ENCODE peak calls at places on chromosomes 2 and 18, in five cellular contexts. D is CD4-positive, CD25-positive, alpha-beta regulatory T cell; I is tibial artery; H is effector memory CD4-positive, alpha-beta T cell; S is neural progenitor cell. E is an unnamed sample. For H3K9me3, the result is how much of the 10 kb centered on the place peaks cover.

GRCh38 chr2:138536302-138536701 is 34.7 kb downstream of the SPOPL start:
- DNase-seq in I (no peak), H (no peak), D (no peak), S (peak), E (no peak)

GRCh38 chr2:80496770-80497169 is 192.2 kb upstream of the LRRTM1 start:
- DNase-seq in H (no peak), D (no peak), I (no peak), S (no peak), E (no peak)

GRCh38 chr2:62292190-62292589 is 96.3 kb downstream of the B3GNT2 start:
- DNase-seq in I (no peak), D (no peak), H (no peak), S (no peak), E (no peak)

GRCh38 chr2:97699765-97700444 is 13.5 kb upstream of the ZAP70 start:
- DNase-seq in S (peak), H (peak), D (peak), I (no peak), E (no peak)

GRCh38 chr2:122831644-122832043 is 1076.2 kb downstream of the TSN start:
- DNase-seq in H (no peak), S (no peak), D (no peak), I (no peak), E (no peak)

GRCh38 chr18:6859676-6860422 is 130.3 kb downstream of the ARHGAP28 start:
- DNase-seq in I (no peak), S (no peak), D (no peak), H (no peak), E (no peak)

GRCh38 chr2:31254237-31255203 is 20.6 kb downstream of the EHD3 start:
- DNase-seq in I (no peak), H (no peak), D (no peak), S (no peak), E (no peak)

GRCh38 chr2:174606336-174606735 is 8.7 kb upstream of the WIPF1 start:
- DNase-seq in S (no peak), H (peak), D (no peak), I (no peak), E (no peak)

GRCh38 chr2:56055405-56055804 is 128.4 kb upstream of the CCDC85A start:
- DNase-seq in I (no peak), H (no peak), S (no peak), D (no peak), E (no peak)

GRCh38 chr18:12036201-12036751 is 55.0 kb downstream of the IMPA2 start:
- DNase-seq in D (no peak), S (no peak), H (no peak), I (no peak), E (no peak)

GRCh38 chr2:45020439-45020838 is 11.2 kb upstream of the SIX2 start:
- DNase-seq in D (no peak), H (no peak), S (no peak), I (no peak), E (no peak)

GRCh38 chr18:74040459-74041332 is 106.9 kb downstream of the FBXO15 start:
- DNase-seq in D (peak), H (peak), I (no peak), S (peak), E (peak)

GRCh38 chr2:46364797-46365457 is 67.7 kb downstream of the EPAS1 start:
- DNase-seq in S (peak), H (no peak), D (peak), I (no peak), E (no peak)

GRCh38 chr2:177314194-177314593 is 49.7 kb upstream of the NFE2L2 start:
- DNase-seq in H (no peak), D (no peak), S (no peak), I (no peak), E (no peak)

DNA sequence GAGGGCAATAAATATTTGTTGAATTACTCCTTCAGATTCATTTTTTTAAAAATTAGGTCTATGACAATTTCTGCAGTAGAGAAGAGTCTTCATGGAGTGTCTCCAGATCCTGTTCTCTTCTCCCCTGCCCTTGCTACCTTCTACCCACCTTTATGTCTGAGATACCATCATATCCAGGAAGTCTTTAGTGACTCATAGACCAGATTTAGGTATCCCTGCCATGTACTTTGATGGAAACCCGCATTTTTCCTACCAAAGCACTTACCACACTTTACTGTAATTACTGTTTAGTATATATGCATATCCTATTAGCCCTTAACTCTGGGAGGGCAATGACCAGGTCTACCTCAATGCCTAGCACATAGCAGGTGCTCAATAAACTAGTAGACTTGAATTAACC is 11.6 kb downstream of the ZNF397 start:
- DNase-seq in H (no peak), D (no peak), S (no peak), I (no peak), E (no peak)
- H3K9me3 ChIP-seq in H (under half), D (under half), S (under half), I (under half), E (under half)

GRCh38 chr2:4168834-4169233 is 465.5 kb downstream of the DCDC2C start:
- DNase-seq in H (no peak), S (no peak), I (no peak), D (no peak), E (no peak)
- H3K9me3 ChIP-seq in H (under half), S (under half), I (under half), D (under half), E (under half)

GRCh38 chr2:74792282-74792681 is 41.6 kb upstream of the HK2 start:
- DNase-seq in I (no peak), S (no peak), H (no peak), D (no peak), E (no peak)

DNA sequence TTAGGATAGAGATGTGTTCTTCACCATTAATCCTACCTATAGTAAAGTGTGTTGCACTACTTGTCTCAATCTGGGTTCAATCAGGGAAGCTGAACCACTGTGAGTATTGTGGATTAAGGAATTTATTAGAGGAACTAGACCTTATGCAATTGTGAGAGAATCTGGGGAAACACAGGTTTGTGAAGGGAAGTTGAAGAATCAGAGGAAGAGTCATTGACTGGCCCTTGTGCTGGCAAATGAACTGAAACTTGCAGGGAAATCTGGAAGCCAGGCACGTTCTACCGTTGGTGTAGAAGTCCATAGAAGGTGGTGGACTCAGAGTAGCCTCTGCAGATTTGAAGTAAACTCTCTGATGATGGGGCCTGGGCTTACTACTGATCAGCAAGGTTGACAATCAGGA is 44.6 kb upstream of the HK2 start:
- DNase-seq in H (no peak), D (no peak), S (no peak), I (no peak), E (no peak)
- H3K9me3 ChIP-seq in H (under half), D (under half), S (under half), I (under half), E (under half)

GRCh38 chr18:80022613-80023012 is 11.6 kb upstream of the RBFA start:
- DNase-seq in S (peak), D (no peak), H (no peak), I (no peak), E (no peak)
- H3K9me3 ChIP-seq in S (under half), D (half or more), H (half or more), I (half or more), E (under half)

GRCh38 chr18:46892842-46893241 is 24.5 kb downstream of the PIAS2 start:
- DNase-seq in S (no peak), I (no peak), D (no peak), H (no peak), E (no peak)
- H3K9me3 ChIP-seq in S (under half), I (under half), D (under half), H (under half), E (under half)

DNA sequence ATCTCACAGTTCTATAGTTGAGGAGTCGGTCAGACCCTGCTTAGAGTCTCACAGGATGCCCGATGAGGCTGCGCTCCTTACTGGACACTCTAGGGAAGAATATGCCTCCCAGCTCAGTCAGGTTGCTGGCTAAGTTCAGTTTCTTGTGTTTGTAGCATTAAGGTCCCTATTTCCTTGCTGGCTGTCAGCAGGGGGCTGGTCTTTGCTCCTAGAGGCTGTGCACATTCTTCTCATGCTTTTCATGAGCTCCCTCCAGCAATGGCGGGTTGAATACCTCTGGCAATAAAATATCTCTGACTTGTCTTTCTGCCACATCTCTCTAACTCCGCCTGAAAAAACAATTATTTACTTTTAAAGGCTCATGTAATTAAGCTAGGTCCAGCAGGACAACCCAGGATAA is 79.4 kb upstream of the DNAJC10 start:
- DNase-seq in I (no peak), D (no peak), S (peak), H (no peak), E (no peak)
- H3K9me3 ChIP-seq in I (under half), D (under half), S (under half), H (under half), E (under half)

GRCh38 chr2:185507703-185508102 is 230.9 kb upstream of the FSIP2 start:
- DNase-seq in S (no peak), I (no peak), D (no peak), H (no peak), E (no peak)

GRCh38 chr2:185511925-185512324 is 226.7 kb upstream of the FSIP2 start:
- DNase-seq in D (no peak), S (no peak), I (no peak), H (no peak), E (no peak)

DNA sequence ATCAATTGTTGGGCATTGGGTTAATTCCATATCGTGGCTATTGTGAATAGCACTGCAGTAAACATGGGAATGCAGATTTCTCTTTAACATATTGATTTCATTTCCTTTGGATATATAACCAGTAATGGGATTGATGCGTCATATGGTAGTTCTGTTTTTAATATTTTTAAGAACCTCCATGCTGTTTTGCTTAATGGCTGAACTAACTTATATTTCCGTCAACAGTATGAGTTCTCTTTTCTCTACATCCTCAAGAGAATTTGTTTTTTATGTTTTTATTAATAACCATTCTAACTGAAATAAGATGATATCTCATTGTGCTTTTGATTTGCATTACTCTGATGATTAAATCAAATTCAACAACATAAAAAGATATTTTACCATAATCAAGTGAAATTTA is 228.5 kb upstream of the FSIP2 start:
- DNase-seq in I (no peak), H (no peak), D (no peak), S (no peak), E (no peak)
- H3K9me3 ChIP-seq in I (under half), H (under half), D (under half), S (under half), E (under half)